ENCODE peak calls at places on chromosomes 13 and 19, in four cellular contexts. One of them, this sample, is unnamed.

GRCh38 chr19:6065685-6066365 is 44.5 kb downstream of the RFX2 start:
- DNase-seq in H1: no peak
- DNase-seq in IMR-90: peak
- DNase-seq in neuronal stem cell: no peak
- DNase-seq in this sample: peak

GRCh38 chr13:22915442-22916082 is 265.2 kb upstream of the SGCG start:
- DNase-seq in neuronal stem cell: peak
- DNase-seq in IMR-90: peak
- DNase-seq in H1: peak
- DNase-seq in this sample: peak

GRCh38 chr13:71149498-71150363 is 717.3 kb downstream of the DACH1 start:
- DNase-seq in H1: no peak
- DNase-seq in IMR-90: no peak
- DNase-seq in neuronal stem cell: no peak
- DNase-seq in this sample: no peak

GRCh38 chr13:92842145-92842544 is 384.5 kb upstream of the GPC6 start:
- DNase-seq in H1: no peak
- DNase-seq in IMR-90: peak
- DNase-seq in neuronal stem cell: no peak
- DNase-seq in this sample: no peak

GRCh38 chr13:77729502-77730221 is 32.2 kb downstream of the SLAIN1 start:
- DNase-seq in neuronal stem cell: no peak
- DNase-seq in H1: no peak
- DNase-seq in IMR-90: no peak
- DNase-seq in this sample: no peak

GRCh38 chr13:40581277-40581579 is 85.2 kb downstream of the FOXO1 start:
- DNase-seq in neuronal stem cell: no peak
- DNase-seq in IMR-90: no peak
- DNase-seq in H1: no peak
- DNase-seq in this sample: no peak

GRCh38 chr19:57867868-57868492 is 18.3 kb downstream of the ZNF587 start:
- DNase-seq in neuronal stem cell: no peak
- DNase-seq in IMR-90: no peak
- DNase-seq in H1: no peak
- DNase-seq in this sample: no peak

GRCh38 chr13:71525004-71525403 is 342.0 kb downstream of the DACH1 start:
- DNase-seq in IMR-90: no peak
- DNase-seq in H1: no peak
- DNase-seq in neuronal stem cell: no peak
- DNase-seq in this sample: no peak

GRCh38 chr19:35592226-35592625 is 6.3 kb downstream of the PMIS2 start:
- DNase-seq in H1: peak
- DNase-seq in neuronal stem cell: peak
- DNase-seq in IMR-90: peak
- DNase-seq in this sample: no peak

GRCh38 chr13:58399263-58399662 is 767.7 kb downstream of the PCDH17 start:
- DNase-seq in IMR-90: no peak
- DNase-seq in neuronal stem cell: no peak
- DNase-seq in H1: no peak
- DNase-seq in this sample: no peak

GRCh38 chr13:46964789-46965527 is 68.1 kb upstream of the HTR2A start:
- DNase-seq in IMR-90: peak
- DNase-seq in H1: no peak
- DNase-seq in neuronal stem cell: no peak
- DNase-seq in this sample: no peak

GRCh38 chr13:51797664-51798488 is 6.1 kb downstream of the DHRS12 start:
- DNase-seq in IMR-90: peak
- DNase-seq in H1: peak
- DNase-seq in neuronal stem cell: peak
- DNase-seq in this sample: peak

GRCh38 chr13:58869566-58869965 is 1238.0 kb downstream of the PCDH17 start:
- DNase-seq in IMR-90: no peak
- DNase-seq in H1: no peak
- DNase-seq in neuronal stem cell: no peak
- DNase-seq in this sample: no peak

GRCh38 chr19:1863638-1864479 is 480 bp upstream of the KLF16 start:
- DNase-seq in IMR-90: peak
- DNase-seq in H1: peak
- DNase-seq in neuronal stem cell: peak
- DNase-seq in this sample: peak

GRCh38 chr13:94950303-94950702 is 238.0 kb upstream of the SOX21 start:
- DNase-seq in H1: no peak
- DNase-seq in IMR-90: no peak
- DNase-seq in neuronal stem cell: no peak
- DNase-seq in this sample: peak

GRCh38 chr19:58228584-58229254 is at the start of gene ZNF544:
- DNase-seq in H1: peak
- DNase-seq in neuronal stem cell: peak
- DNase-seq in IMR-90: peak
- DNase-seq in this sample: peak

GRCh38 chr13:113882266-113882627 is 18.4 kb upstream of the GAS6 start:
- DNase-seq in H1: no peak
- DNase-seq in neuronal stem cell: no peak
- DNase-seq in IMR-90: no peak
- DNase-seq in this sample: no peak

GRCh38 chr13:42377640-42378382 is 105.9 kb downstream of the AKAP11 start:
- DNase-seq in neuronal stem cell: no peak
- DNase-seq in IMR-90: no peak
- DNase-seq in H1: no peak
- DNase-seq in this sample: no peak

GRCh38 chr13:82011355-82011754 is 1670.4 kb upstream of the SPRY2 start:
- DNase-seq in H1: no peak
- DNase-seq in neuronal stem cell: no peak
- DNase-seq in IMR-90: no peak
- DNase-seq in this sample: no peak

GRCh38 chr19:14555918-14556661 is 15.8 kb downstream of the NDUFB7 start:
- DNase-seq in H1: no peak
- DNase-seq in neuronal stem cell: no peak
- DNase-seq in IMR-90: peak
- DNase-seq in this sample: peak

GRCh38 chr13:45949161-45949560 is 97.6 kb upstream of the SIAH3 start:
- DNase-seq in IMR-90: peak
- DNase-seq in H1: no peak
- DNase-seq in neuronal stem cell: no peak
- DNase-seq in this sample: no peak

GRCh38 chr13:31629085-31629785 is 110.1 kb upstream of the RXFP2 start:
- DNase-seq in IMR-90: peak
- DNase-seq in neuronal stem cell: no peak
- DNase-seq in H1: no peak
- DNase-seq in this sample: no peak

GRCh38 chr19:13712767-13713201 is 51.5 kb upstream of the MRI1 start:
- DNase-seq in IMR-90: no peak
- DNase-seq in neuronal stem cell: no peak
- DNase-seq in H1: no peak
- DNase-seq in this sample: no peak

GRCh38 chr19:1487576-1488281 is 2.4 kb downstream of the PCSK4 start:
- DNase-seq in neuronal stem cell: no peak
- DNase-seq in IMR-90: no peak
- DNase-seq in H1: no peak
- DNase-seq in this sample: no peak

GRCh38 chr19:50460161-50460765 is 16.0 kb upstream of the EMC10 start:
- DNase-seq in IMR-90: peak
- DNase-seq in H1: no peak
- DNase-seq in neuronal stem cell: no peak
- DNase-seq in this sample: peak

GRCh38 chr13:110379905-110380341 is 72.8 kb downstream of the COL4A2 start:
- DNase-seq in H1: peak
- DNase-seq in IMR-90: peak
- DNase-seq in neuronal stem cell: no peak
- DNase-seq in this sample: peak

GRCh38 chr19:49689133-49690072 is at the start of gene ADM5:
- DNase-seq in H1: peak
- DNase-seq in neuronal stem cell: no peak
- DNase-seq in IMR-90: no peak
- DNase-seq in this sample: peak

GRCh38 chr19:1911995-1912394 is 6.8 kb downstream of the ADAT3 start:
- DNase-seq in IMR-90: no peak
- DNase-seq in neuronal stem cell: no peak
- DNase-seq in H1: no peak
- DNase-seq in this sample: no peak

GRCh38 chr13:75850915-75851314 is 214.8 kb downstream of the LMO7 start:
- DNase-seq in IMR-90: no peak
- DNase-seq in H1: no peak
- DNase-seq in neuronal stem cell: no peak
- DNase-seq in this sample: no peak

GRCh38 chr19:18933297-18933696 is 7.7 kb downstream of the HOMER3 start:
- DNase-seq in neuronal stem cell: no peak
- DNase-seq in IMR-90: no peak
- DNase-seq in H1: no peak
- DNase-seq in this sample: no peak

GRCh38 chr19:29479941-29480340 is 45.9 kb upstream of the VSTM2B start:
- DNase-seq in neuronal stem cell: no peak
- DNase-seq in H1: peak
- DNase-seq in IMR-90: no peak
- DNase-seq in this sample: no peak

GRCh38 chr19:18533058-18533457 is 10.3 kb downstream of the FKBP8 start:
- DNase-seq in neuronal stem cell: no peak
- DNase-seq in IMR-90: no peak
- DNase-seq in H1: no peak
- DNase-seq in this sample: no peak

GRCh38 chr19:6501740-6502648 is at the start of gene TUBB4A:
- DNase-seq in neuronal stem cell: no peak
- DNase-seq in IMR-90: no peak
- DNase-seq in H1: peak
- DNase-seq in this sample: no peak

GRCh38 chr19:33734913-33735312 is 61.8 kb upstream of the KCTD15 start:
- DNase-seq in H1: no peak
- DNase-seq in IMR-90: no peak
- DNase-seq in neuronal stem cell: no peak
- DNase-seq in this sample: no peak

GRCh38 chr19:47508721-47509120 is 6.1 kb downstream of the NAPA start:
- DNase-seq in H1: no peak
- DNase-seq in IMR-90: no peak
- DNase-seq in neuronal stem cell: no peak
- DNase-seq in this sample: no peak
- H3K27ac ChIP-seq in H1: no peak
- H3K27ac ChIP-seq in IMR-90: no peak
- H3K27ac ChIP-seq in neuronal stem cell: no peak
- H3K27ac ChIP-seq in this sample: no peak

GRCh38 chr19:8209111-8209964 is at the start of gene CERS4:
- DNase-seq in H1: peak
- DNase-seq in IMR-90: peak
- DNase-seq in neuronal stem cell: peak
- DNase-seq in this sample: no peak
- H2BK120ac ChIP-seq in H1: peak
- H2BK120ac ChIP-seq in IMR-90: no peak
- H2BK120ac ChIP-seq in neuronal stem cell: peak
- H2BK120ac ChIP-seq in this sample: peak

GRCh38 chr19:56026769-56027168 is 40.2 kb downstream of the NLRP5 start:
- DNase-seq in H1: no peak
- DNase-seq in neuronal stem cell: no peak
- DNase-seq in IMR-90: no peak
- DNase-seq in this sample: no peak
- H3K27ac ChIP-seq in H1: no peak
- H3K27ac ChIP-seq in neuronal stem cell: no peak
- H3K27ac ChIP-seq in IMR-90: no peak
- H3K27ac ChIP-seq in this sample: no peak

DNA sequence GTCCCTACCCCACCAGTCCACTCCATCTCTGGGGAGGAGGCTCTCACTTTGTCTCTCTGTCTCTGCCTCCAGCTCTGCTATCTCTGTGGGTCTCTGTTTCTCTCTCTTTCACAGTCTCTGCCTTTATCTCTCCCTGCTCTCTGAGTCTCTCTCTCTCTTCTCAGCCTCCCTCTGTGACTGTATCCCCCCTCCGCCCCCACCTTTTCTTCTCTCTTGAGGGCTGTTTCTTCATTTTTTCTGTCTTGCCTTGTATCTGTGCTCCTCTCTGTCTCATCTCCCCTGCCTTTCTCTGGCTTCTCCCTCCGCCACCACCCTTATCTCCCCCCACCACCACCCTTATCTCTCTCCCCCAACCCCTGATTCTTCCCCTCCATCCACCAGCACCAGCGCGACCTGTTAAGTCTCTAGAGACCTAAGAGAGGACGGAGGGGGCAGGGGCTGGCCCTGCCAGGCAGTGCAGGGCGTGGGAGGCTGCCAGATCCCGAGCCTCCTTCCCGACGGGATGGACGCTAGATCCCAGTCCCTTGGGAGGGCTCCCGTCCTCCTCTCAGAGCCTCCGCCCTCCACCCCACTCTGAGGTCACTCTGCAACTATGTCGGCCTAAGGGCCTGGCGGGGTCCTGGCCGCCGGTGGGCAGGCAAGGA is 1.0 kb downstream of the AXL start:
- DNase-seq in IMR-90: peak
- DNase-seq in H1: no peak
- DNase-seq in neuronal stem cell: no peak
- DNase-seq in this sample: no peak
- H2BK120ac ChIP-seq in IMR-90: peak
- H2BK120ac ChIP-seq in H1: no peak
- H2BK120ac ChIP-seq in neuronal stem cell: peak
- H2BK120ac ChIP-seq in this sample: peak

This sample was measured in trophoblast cell.